ENCODE peak calls at places on chromosomes 1 and 21, in four cellular contexts. H is tibial nerve, G is heart left ventricle, K is uterus. W is an unnamed sample.

GRCh38 chr1:205284420-205285144 is 37.0 kb downstream of the NUAK2 start:
- DNase-seq in G (peak; percentile 84), H (peak; percentile 80), K (peak; percentile 91), W (peak; percentile 95)

GRCh38 chr1:223052479-223052878 is 90.6 kb downstream of the TLR5 start:
- DNase-seq in G (no peak), K (no peak), H (no peak), W (no peak)

GRCh38 chr1:222546548-222547259 is 1.2 kb downstream of the HHIPL2 start:
- DNase-seq in K (no peak), H (no peak), G (no peak), W (peak; percentile 79)

GRCh38 chr21:28230559-28230958 is 762.1 kb downstream of the LTN1 start:
- DNase-seq in H (no peak), K (no peak), G (no peak), W (no peak)

GRCh38 chr1:31872658-31873636 is 57.1 kb upstream of the SPOCD1 start:
- DNase-seq in K (no peak), H (no peak), G (no peak), W (no peak)

GRCh38 chr1:224340711-224341384 is 10.9 kb upstream of the NVL start:
- DNase-seq in G (no peak), K (no peak), H (no peak), W (no peak)

GRCh38 chr1:71464016-71464415 is 383.2 kb upstream of the ZRANB2 start:
- DNase-seq in K (no peak), H (no peak), G (no peak), W (no peak)

GRCh38 chr1:201598396-201598795 is 59.5 kb downstream of the NAV1 start:
- DNase-seq in H (no peak), K (no peak), G (no peak), W (no peak)

GRCh38 chr1:176790771-176791170 is 327.8 kb downstream of the PAPPA2 start:
- DNase-seq in G (no peak), H (no peak), K (no peak), W (no peak)

GRCh38 chr1:216765346-216766300 is 42.4 kb upstream of the ESRRG start:
- DNase-seq in H (no peak), K (no peak), G (no peak), W (no peak)

GRCh38 chr21:27220416-27220815 is 253.5 kb upstream of the ADAMTS5 start:
- DNase-seq in H (no peak), G (no peak), K (no peak), W (no peak)

GRCh38 chr1:15944308-15945010 is 31.4 kb downstream of the ZBTB17 start:
- DNase-seq in K (peak; percentile 22), H (no peak), G (no peak), W (no peak)

GRCh38 chr1:177913762-177914540 is 55.9 kb downstream of the SEC16B start:
- DNase-seq in H (peak; percentile 15), G (no peak), K (no peak), W (no peak)

GRCh38 chr1:223639333-223639749 is 26.2 kb downstream of the CAPN8 start:
- DNase-seq in H (no peak), G (no peak), K (no peak), W (no peak)

GRCh38 chr1:236253918-236254637 is 27.7 kb downstream of the ERO1B start:
- DNase-seq in K (no peak), H (no peak), G (no peak), W (no peak)

GRCh38 chr1:145964328-145965118 is at the start of the genes ANKRD34A and POLR3GL:
- DNase-seq in H (peak; percentile 95), K (peak; percentile 94), G (peak; percentile 97), W (peak; percentile 83)

GRCh38 chr21:44427241-44428120 is 27.8 kb upstream of the LRRC3 start:
- DNase-seq in H (no peak), K (no peak), G (no peak), W (no peak)

GRCh38 chr1:207277241-207277640 is 44.2 kb upstream of the CD55 start:
- DNase-seq in H (no peak), G (no peak), K (no peak), W (no peak)

GRCh38 chr1:115112496-115113375 is 23.4 kb upstream of the TSPAN2 start:
- DNase-seq in K (peak; percentile 52), G (no peak), H (peak; percentile 38), W (no peak)

GRCh38 chr1:167937709-167938010 is 788 bp upstream of the MPC2 start:
- DNase-seq in G (no peak), K (no peak), H (no peak), W (no peak)

GRCh38 chr1:115924730-115925129 is 51.6 kb upstream of the SLC22A15 start:
- DNase-seq in G (no peak), H (no peak), K (no peak), W (no peak)

GRCh38 chr1:151994956-151995355 is 1.3 kb upstream of the S100A10 start:
- DNase-seq in K (peak; percentile 26), H (no peak), G (no peak), W (no peak)

GRCh38 chr1:60897003-60897402 is 185.4 kb upstream of the NFIA start:
- DNase-seq in K (no peak), H (no peak), G (peak; percentile 53), W (no peak)

GRCh38 chr1:152487871-152488270 is 22.7 kb upstream of the LCE5A start:
- DNase-seq in H (no peak), G (no peak), K (no peak), W (no peak)

GRCh38 chr21:19475525-19475924 is 1071.9 kb upstream of the TMPRSS15 start:
- DNase-seq in K (no peak), H (no peak), G (no peak), W (no peak)

GRCh38 chr1:197321821-197322220 is 53.8 kb downstream of the CRB1 start:
- DNase-seq in H (no peak), K (no peak), G (no peak), W (no peak)

GRCh38 chr1:228348708-228349467 is 57.7 kb downstream of the TRIM11 start:
- DNase-seq in K (no peak), H (no peak), G (peak; percentile 7), W (no peak)

GRCh38 chr1:39420493-39420892 is 70.9 kb upstream of the BMP8A start:
- DNase-seq in K (no peak), G (no peak), H (no peak), W (no peak)
- TF ChIP-seq POLR2A in K (no peak), G (no peak), H (no peak), W (no peak)

GRCh38 chr1:23869818-23870217 is 1.7 kb upstream of the FUCA1 start:
- DNase-seq in G (no peak), K (no peak), H (no peak), W (no peak)

GRCh38 chr1:23875382-23875781 is 7.3 kb upstream of the FUCA1 start:
- DNase-seq in K (no peak), H (no peak), G (no peak), W (no peak)

GRCh38 chr1:23868848-23869450 is 859 bp upstream of the FUCA1 start:
- DNase-seq in K (no peak), G (no peak), H (no peak), W (peak; percentile 34)

GRCh38 chr1:23867953-23868847 is at the start of gene FUCA1:
- DNase-seq in K (peak; percentile 94), H (peak; percentile 91), G (peak; percentile 94), W (peak; percentile 85)

DNA sequence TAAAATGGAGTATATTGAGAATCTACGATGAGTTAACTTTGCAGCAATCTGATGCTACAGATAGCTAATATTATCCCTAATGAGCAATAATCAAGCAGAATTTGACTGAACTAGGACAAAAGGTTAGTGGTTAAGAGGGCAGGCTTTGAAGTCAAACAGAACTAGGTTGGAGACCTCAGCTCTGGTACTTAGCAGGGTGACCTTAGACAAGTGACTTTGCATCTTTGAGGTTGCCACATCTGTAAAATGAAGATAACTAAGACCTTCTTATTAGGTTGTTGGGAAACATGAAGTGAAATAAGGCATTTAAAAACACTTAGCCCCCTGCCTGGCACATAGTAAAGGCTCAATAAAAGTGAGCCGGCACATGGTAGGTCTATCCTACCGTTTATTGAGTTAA is 4.3 kb upstream of the FUCA1 start:
- DNase-seq in K (no peak), G (no peak), H (no peak), W (no peak)
- TF ChIP-seq POLR2A in K (no peak), G (no peak), H (no peak), W (no peak)

DNA sequence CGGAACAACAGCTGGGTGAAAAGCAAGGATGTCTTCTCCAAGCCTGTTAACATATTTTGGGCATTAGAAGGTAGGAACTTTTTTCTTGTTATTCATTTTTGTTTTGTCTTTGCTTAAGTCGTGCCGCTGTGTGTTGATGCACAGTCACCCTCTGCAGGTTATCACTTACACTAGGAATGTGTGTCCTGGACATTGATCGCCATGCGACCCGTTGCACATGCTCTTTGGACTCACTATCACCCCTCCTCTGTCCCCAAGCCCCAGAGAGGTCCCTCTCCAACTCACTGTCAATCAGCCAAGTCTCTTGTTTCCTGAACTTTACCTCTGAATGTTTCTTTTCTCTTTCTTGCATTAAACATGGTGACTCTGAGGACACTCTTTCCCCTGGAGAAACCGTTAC is 40.0 kb upstream of the CD101 start:
- DNase-seq in K (no peak), H (no peak), G (no peak), W (no peak)
- TF ChIP-seq POLR2A in K (no peak), H (no peak), G (no peak), W (no peak)

GRCh38 chr1:26177182-26177684 is at the start of gene CNKSR1:
- DNase-seq in K (no peak), H (no peak), G (no peak), W (no peak)
- TF ChIP-seq POLR2A in K (no peak), H (no peak), G (no peak), W (no peak)

GRCh38 chr1:211579434-211580302 is 707 bp upstream of the SLC30A1 start:
- DNase-seq in G (peak; percentile 90), K (no peak), H (peak; percentile 61), W (peak; percentile 50)
- TF ChIP-seq POLR2A in G (no peak), K (no peak), H (no peak), W (peak; percentile 35)

GRCh38 chr1:26717066-26717465 is 21.3 kb downstream of the ARID1A start:
- DNase-seq in K (no peak), G (no peak), H (no peak), W (no peak)

GRCh38 chr1:26705788-26706237 is 10.0 kb downstream of the ARID1A start:
- DNase-seq in H (no peak), K (no peak), G (no peak), W (no peak)

GRCh38 chr1:26710811-26711210 is 15.0 kb downstream of the ARID1A start:
- DNase-seq in H (no peak), G (no peak), K (no peak), W (no peak)

GRCh38 chr1:26706315-26706714 is 10.5 kb downstream of the ARID1A start:
- DNase-seq in G (no peak), H (no peak), K (no peak), W (no peak)

DNA sequence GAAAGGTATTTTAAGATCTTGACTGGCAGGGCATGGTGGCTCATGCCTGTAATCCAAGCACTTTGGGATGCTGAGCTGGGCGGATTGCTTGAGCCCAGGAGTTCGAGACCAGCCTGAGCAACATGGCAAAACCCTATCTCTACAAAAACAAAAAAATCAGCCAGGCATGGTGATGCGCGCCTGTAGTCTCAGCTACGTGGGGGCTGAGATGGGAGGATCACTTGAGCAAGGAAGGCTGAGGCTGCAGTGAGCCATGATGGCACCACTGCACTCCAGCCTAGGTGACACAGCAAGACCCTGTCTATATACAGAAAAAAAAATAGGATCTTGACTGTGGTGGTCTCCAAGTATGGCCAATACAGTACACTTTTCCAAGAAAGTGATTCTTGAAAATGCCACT is 16.0 kb downstream of the ARID1A start:
- DNase-seq in H (no peak), G (no peak), K (no peak), W (no peak)
- TF ChIP-seq POLR2A in H (no peak), G (no peak), K (no peak), W (no peak)

GRCh38 chr21:38221594-38221993 is 35.2 kb upstream of the KCNJ15 start:
- DNase-seq in G (no peak), H (no peak), K (no peak), W (no peak)
- TF ChIP-seq POLR2A in G (no peak), H (no peak), K (no peak), W (no peak)

W was measured in H54.